ENCODE peak calls at places on chromosomes 2 and 18, in four cellular contexts. G is neuronal stem cell, M is H1, U is trophoblast cell. J is an unnamed sample.

GRCh38 chr2:154908312-154908711 is 209.8 kb downstream of the KCNJ3 start:
- DNase-seq in G (no peak), M (no peak), U (no peak), J (no peak)

GRCh38 chr2:7593286-7593685 is 676.1 kb downstream of the RNF144A start:
- DNase-seq in G (no peak), M (no peak), U (peak), J (peak)

GRCh38 chr2:64354857-64355680 is 98.9 kb upstream of the LGALSL start:
- DNase-seq in G (no peak), M (no peak), U (peak), J (peak)

GRCh38 chr18:5294113-5294617 is 1.4 kb downstream of the ZBTB14 start:
- DNase-seq in G (no peak), M (no peak), U (no peak), J (no peak)

GRCh38 chr18:51398104-51398503 is 200.6 kb upstream of the MEX3C start:
- DNase-seq in G (no peak), M (no peak), U (peak), J (no peak)

GRCh38 chr2:239965318-239965717 is 59.8 kb downstream of the NDUFA10 start:
- DNase-seq in G (no peak), M (no peak), U (no peak), J (no peak)

GRCh38 chr2:22403748-22404147 is 981.2 kb upstream of the KLHL29 start:
- DNase-seq in G (no peak), M (no peak), U (no peak), J (no peak)

GRCh38 chr18:79518028-79518682 is 122.4 kb downstream of the NFATC1 start:
- DNase-seq in G (no peak), M (no peak), U (no peak), J (no peak)

GRCh38 chr18:76425299-76426101 is 69.5 kb downstream of the ZNF516 start:
- DNase-seq in G (no peak), M (peak), U (no peak), J (peak)

GRCh38 chr2:205646680-205647079 is 35.6 kb upstream of the NRP2 start:
- DNase-seq in G (no peak), M (no peak), U (no peak), J (no peak)

GRCh38 chr2:30747206-30747605 is 60.0 kb downstream of the CAPN13 start:
- DNase-seq in G (no peak), M (no peak), U (no peak), J (no peak)

GRCh38 chr2:20596973-20597867 is 53.7 kb downstream of the HS1BP3 start:
- DNase-seq in G (no peak), M (no peak), U (no peak), J (peak)

GRCh38 chr2:109707281-109708147 is 86.6 kb upstream of the RGPD5 start:
- DNase-seq in G (no peak), M (no peak), U (peak), J (no peak)
- H2BK12ac ChIP-seq in G (no peak), M (no peak), U (no peak), J (no peak)

GRCh38 chr2:11831415-11831814 is 85.0 kb downstream of the LPIN1 start:
- DNase-seq in G (no peak), M (no peak), U (no peak), J (no peak)

GRCh38 chr2:11829947-11830707 is 83.7 kb downstream of the LPIN1 start:
- DNase-seq in G (peak), M (peak), U (peak), J (peak)

GRCh38 chr2:11830708-11831301 is 84.4 kb downstream of the LPIN1 start:
- DNase-seq in G (no peak), M (no peak), U (no peak), J (no peak)

GRCh38 chr2:11833601-11834000 is 87.2 kb downstream of the LPIN1 start:
- DNase-seq in G (no peak), M (no peak), U (no peak), J (peak)

GRCh38 chr2:11832531-11832930 is 86.1 kb downstream of the LPIN1 start:
- DNase-seq in G (no peak), M (no peak), U (no peak), J (no peak)
- H3K14ac ChIP-seq in G (no peak), M (no peak), U (no peak), J (no peak)

GRCh38 chr2:12928197-12928596 is 211.5 kb downstream of the TRIB2 start:
- DNase-seq in G (no peak), M (no peak), U (peak), J (peak)

GRCh38 chr2:12929806-12930205 is 213.1 kb downstream of the TRIB2 start:
- DNase-seq in G (no peak), M (no peak), U (no peak), J (peak)

GRCh38 chr2:12930382-12930781 is 213.6 kb downstream of the TRIB2 start:
- DNase-seq in G (no peak), M (no peak), U (no peak), J (peak)

GRCh38 chr2:12931211-12931844 is 214.6 kb downstream of the TRIB2 start:
- DNase-seq in G (no peak), M (no peak), U (peak), J (peak)

GRCh38 chr2:12928706-12929291 is 212.1 kb downstream of the TRIB2 start:
- DNase-seq in G (no peak), M (no peak), U (no peak), J (peak)
- H3K4me3 ChIP-seq in G (no peak), M (no peak), U (no peak), J (no peak)

GRCh38 chr2:70525032-70525431 is 28.6 kb downstream of the TGFA start:
- DNase-seq in G (no peak), M (no peak), U (no peak), J (no peak)
- H2BK12ac ChIP-seq in G (no peak), M (peak), U (no peak), J (no peak)

DNA sequence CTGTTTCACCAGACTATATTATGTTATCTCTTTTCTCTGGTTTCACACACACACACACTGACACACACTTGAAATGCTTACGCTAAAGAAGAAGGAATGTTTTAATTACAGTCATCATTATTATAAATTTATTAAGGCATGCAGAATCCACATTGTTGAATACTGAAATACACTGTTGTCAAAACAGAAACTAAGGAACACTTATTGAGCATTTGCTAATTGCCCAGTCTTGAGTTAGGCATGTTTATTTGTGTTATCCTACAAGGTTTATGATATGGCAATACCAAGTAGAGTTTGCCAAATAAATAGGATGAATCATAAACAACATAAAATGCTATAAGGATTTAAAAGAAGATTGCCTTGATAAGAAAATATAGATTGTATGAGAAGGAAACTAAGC is 917.0 kb upstream of the PIK3C3 start:
- DNase-seq in G (no peak), M (no peak), U (no peak), J (peak)
- H3K14ac ChIP-seq in G (no peak), M (no peak), U (no peak), J (no peak)

DNA sequence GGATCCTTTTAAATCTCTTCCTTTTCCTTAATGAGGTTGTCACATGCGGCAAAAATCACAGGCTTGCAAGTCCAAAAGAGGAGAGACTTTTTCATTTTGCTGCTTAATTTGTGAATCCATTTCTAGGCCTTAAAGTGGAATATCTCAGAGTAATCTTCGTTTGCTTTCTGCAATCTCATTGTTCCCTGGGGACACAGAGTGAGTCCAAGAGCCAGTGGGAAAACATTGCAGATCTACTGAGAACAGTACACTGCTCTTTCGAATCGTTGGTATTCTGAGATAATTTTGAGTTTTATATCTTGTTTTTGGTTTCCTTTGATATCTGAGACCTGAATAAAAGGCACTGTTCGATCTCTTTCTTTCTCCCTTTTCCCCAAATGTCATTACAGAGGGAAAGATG is 418.0 kb upstream of the ZEB2 start:
- DNase-seq in G (no peak), M (no peak), U (no peak), J (peak)
- H3K4me3 ChIP-seq in G (no peak), M (no peak), U (no peak), J (no peak)

J was measured in mesenchymal stem cell.